ENCODE peak calls at places on chromosomes 11 and 22, in seven cellular contexts. O is activated CD8-positive, alpha-beta memory T cell treated with anti-CD3 and anti-CD28 coated beads, Interleukin-2, amount 50 U/mL, for 48 hours; U is DMS79 treated with DMSO at 0.1 percent for 48 hours; Y is epithelial cell of prostate; G is osteocyte; D is AG10803; J is HTR-8/SVneo. A is an unnamed sample.
A peak's percentile ranks its signal among the peaks of the same experiment; 100 is the strongest.

GRCh38 chr22:20741634-20742581 is 32.0 kb upstream of the SERPIND1 start:
- DNase-seq in Y (no peak), U (no peak), J (peak; percentile 27), G (no peak), D (peak; percentile 22), O (no peak), A (peak; percentile 31)

GRCh38 chr11:126115820-126116319 is 53.2 kb upstream of the CDON start:
- DNase-seq in O (no peak), G (no peak), D (peak; percentile 91), Y (peak; percentile 36), J (no peak), U (peak; percentile 99), A (peak; percentile 84)

GRCh38 chr11:57341250-57341808 is 3.2 kb downstream of the P2RX3 start:
- DNase-seq in J (no peak), O (no peak), U (no peak), G (no peak), Y (no peak), D (no peak), A (no peak)

GRCh38 chr22:23402275-23403151 is 177.6 kb downstream of the IGLL1 start:
- DNase-seq in J (no peak), O (peak; percentile 76), U (peak; percentile 59), G (no peak), D (peak; percentile 10), Y (peak; percentile 18), A (peak; percentile 37)

GRCh38 chr11:129800655-129801054 is 15.0 kb upstream of the TMEM45B start:
- DNase-seq in O (no peak), J (no peak), G (no peak), U (no peak), Y (no peak), D (no peak), A (no peak)

GRCh38 chr11:48141475-48142100 is 75.0 kb upstream of the OR4B1 start:
- DNase-seq in U (no peak), Y (no peak), G (no peak), D (peak; percentile 55), O (no peak), J (no peak), A (peak; percentile 42)

GRCh38 chr11:110301032-110301431 is 4.6 kb upstream of the RDX start:
- DNase-seq in J (no peak), G (no peak), D (no peak), O (no peak), U (no peak), Y (no peak), A (no peak)

GRCh38 chr22:38462960-38463784 is 4.7 kb upstream of the KDELR3 start:
- DNase-seq in G (no peak), Y (no peak), J (no peak), D (no peak), U (no peak), O (no peak), A (no peak)

GRCh38 chr11:61827573-61828378 is at the start of gene FADS2:
- DNase-seq in D (peak; percentile 90), Y (peak; percentile 31), G (peak; percentile 95), U (peak; percentile 92), O (peak; percentile 88), J (peak; percentile 65), A (peak; percentile 98)

GRCh38 chr11:76251223-76251575 is 44.9 kb upstream of the WNT11 start:
- DNase-seq in U (no peak), D (no peak), J (no peak), G (no peak), O (no peak), Y (no peak), A (no peak)

GRCh38 chr11:120863359-120863758 is 160.5 kb upstream of the TBCEL start:
- DNase-seq in G (no peak), U (no peak), Y (peak; percentile 29), O (no peak), D (peak; percentile 33), J (no peak), A (no peak)

GRCh38 chr11:1197431-1197885 is 25.4 kb upstream of the MUC5B start:
- DNase-seq in J (no peak), G (peak; percentile 83), O (no peak), Y (no peak), U (no peak), D (no peak), A (no peak)

GRCh38 chr11:16178273-16178672 is 178.1 kb downstream of the SOX6 start:
- DNase-seq in Y (no peak), G (no peak), D (no peak), O (no peak), J (no peak), U (no peak), A (no peak)

GRCh38 chr11:299951-300735 is 817 bp upstream of the IFITM5 start:
- DNase-seq in O (peak; percentile 74), Y (no peak), U (no peak), D (no peak), G (no peak), J (no peak), A (peak; percentile 34)

GRCh38 chr11:114147389-114148382 is 88.2 kb downstream of the ZBTB16 start:
- DNase-seq in G (no peak), J (no peak), O (no peak), Y (no peak), D (no peak), U (no peak), A (no peak)

GRCh38 chr11:70490208-70490607 is 91.9 kb downstream of the CTTN start:
- DNase-seq in Y (no peak), D (no peak), U (no peak), J (no peak), O (no peak), G (no peak), A (no peak)

GRCh38 chr11:34345012-34345804 is 12.6 kb downstream of the ABTB2 start:
- DNase-seq in G (no peak), O (no peak), U (peak; percentile 63), D (peak; percentile 97), Y (no peak), J (peak; percentile 71), A (peak; percentile 96)

GRCh38 chr11:95445746-95446333 is 214.8 kb upstream of the SESN3 start:
- DNase-seq in D (peak; percentile 25), Y (no peak), J (no peak), U (no peak), G (no peak), O (no peak), A (no peak)

GRCh38 chr22:28988455-28988854 is 73.2 kb downstream of the C22orf31 start:
- DNase-seq in U (no peak), G (no peak), J (no peak), O (no peak), D (no peak), Y (no peak), A (no peak)

GRCh38 chr11:13637125-13638119 is 31.0 kb upstream of the FAR1 start:
- DNase-seq in Y (no peak), U (no peak), D (no peak), J (no peak), G (no peak), O (no peak), A (no peak)

GRCh38 chr22:30221121-30221992 is 25.2 kb downstream of the LIF start:
- DNase-seq in D (no peak), O (peak; percentile 79), Y (no peak), G (no peak), U (no peak), J (no peak), A (no peak)

GRCh38 chr11:46099973-46100335 is 21.3 kb downstream of the PHF21A start:
- DNase-seq in G (no peak), J (no peak), O (no peak), U (no peak), D (peak; percentile 24), Y (no peak), A (peak; percentile 40)

GRCh38 chr11:12142909-12143308 is 32.5 kb downstream of the MICAL2 start:
- DNase-seq in J (no peak), O (no peak), D (no peak), U (no peak), G (no peak), Y (no peak), A (no peak)

GRCh38 chr11:45102810-45103621 is 43.4 kb upstream of the PRDM11 start:
- DNase-seq in G (peak; percentile 90), J (peak; percentile 64), Y (no peak), D (peak; percentile 84), U (peak; percentile 45), O (peak; percentile 80), A (peak; percentile 94)

GRCh38 chr11:66881436-66881835 is 24.6 kb downstream of the LRFN4 start:
- DNase-seq in Y (no peak), J (no peak), O (no peak), U (peak; percentile 59), D (no peak), G (no peak), A (no peak)

GRCh38 chr11:98772799-98773198 is 247.9 kb upstream of the CNTN5 start:
- DNase-seq in O (no peak), G (no peak), U (no peak), J (no peak), Y (no peak), D (no peak), A (no peak)

GRCh38 chr11:105718641-105719040 is 108.8 kb downstream of the GRIA4 start:
- DNase-seq in O (no peak), J (no peak), Y (no peak), U (no peak), D (no peak), G (no peak), A (no peak)

GRCh38 chr11:125102025-125102424 is 9.4 kb downstream of the TMEM218 start:
- DNase-seq in O (no peak), G (no peak), Y (no peak), D (no peak), J (no peak), U (no peak), A (no peak)

GRCh38 chr11:20156280-20156875 is 3.9 kb downstream of the DBX1 start:
- DNase-seq in U (peak; percentile 24), O (peak; percentile 59), D (no peak), G (no peak), J (no peak), Y (no peak), A (no peak)

GRCh38 chr11:110179064-110179463 is 85.9 kb downstream of the ZC3H12C start:
- DNase-seq in G (no peak), J (no peak), D (no peak), U (no peak), O (no peak), Y (no peak), A (no peak)

GRCh38 chr11:126537492-126537891 is 182.0 kb downstream of the ST3GAL4 start:
- DNase-seq in J (no peak), Y (no peak), D (no peak), G (no peak), U (peak; percentile 50), O (no peak), A (no peak)

GRCh38 chr11:17773674-17774073 is 39.1 kb downstream of the KCNC1 start:
- DNase-seq in Y (no peak), J (no peak), D (no peak), G (no peak), U (no peak), O (no peak), A (no peak)

GRCh38 chr11:107648247-107648646 is 57.3 kb downstream of the ELMOD1 start:
- DNase-seq in J (no peak), D (no peak), Y (no peak), G (no peak), O (no peak), U (no peak), A (no peak)

GRCh38 chr22:26939466-26939865 is 282.1 kb downstream of the MIAT start:
- DNase-seq in U (no peak), Y (no peak), D (no peak), J (no peak), G (no peak), O (no peak), A (peak; percentile 18)

GRCh38 chr11:128841461-128842072 is 25.5 kb downstream of the KCNJ1 start:
- DNase-seq in G (no peak), Y (no peak), D (no peak), U (no peak), O (no peak), J (no peak), A (no peak)

GRCh38 chr11:20355221-20356219 is 8.0 kb upstream of the HTATIP2 start:
- DNase-seq in G (no peak), D (peak; percentile 51), U (peak; percentile 29), O (no peak), J (no peak), Y (no peak), A (peak; percentile 63)

GRCh38 chr11:11916981-11917399 is 75.2 kb downstream of the USP47 start:
- DNase-seq in J (peak; percentile 8), D (peak; percentile 87), U (no peak), O (no peak), G (no peak), Y (no peak), A (peak; percentile 84)